ENCODE peak calls at places on chromosome 10, in seven cellular contexts. O is mucosa of descending colon, G is HFF-Myc, J is ascending aorta, E is stomach, T is AG04449, H is left ventricle myocardium inferior. Q is an unnamed sample.

GRCh38 chr10:121597504-121598241 is 571 bp downstream of the FGFR2 start:
- DNase-seq in J (no peak), G (no peak), O (peak), T (no peak), H (no peak), E (no peak), Q (no peak)

GRCh38 chr10:12597176-12597575 is 247.8 kb downstream of the CAMK1D start:
- DNase-seq in H (no peak), G (no peak), J (no peak), E (no peak), O (no peak), T (no peak), Q (no peak)

GRCh38 chr10:28915989-28916588 is 238.8 kb downstream of the BAMBI start:
- DNase-seq in H (no peak), O (no peak), E (no peak), J (no peak), G (no peak), T (no peak), Q (no peak)

GRCh38 chr10:33211123-33211878 is 123.2 kb downstream of the NRP1 start:
- DNase-seq in E (no peak), H (peak), J (no peak), O (peak), T (no peak), G (peak), Q (peak)

GRCh38 chr10:73096041-73096451 is 620 bp downstream of the P4HA1 start:
- DNase-seq in H (peak), J (no peak), O (peak), G (no peak), E (peak), T (no peak), Q (no peak)

GRCh38 chr10:6313107-6313895 is 110.6 kb downstream of the PFKFB3 start:
- DNase-seq in E (no peak), H (no peak), O (no peak), J (no peak), G (no peak), T (no peak), Q (no peak)

GRCh38 chr10:50216418-50216817 is 34.9 kb downstream of the ASAH2 start:
- DNase-seq in G (no peak), H (no peak), O (no peak), T (no peak), E (no peak), J (no peak), Q (no peak)

GRCh38 chr10:69513617-69514016 is 59.6 kb downstream of the NEUROG3 start:
- DNase-seq in H (no peak), T (no peak), G (no peak), J (no peak), E (no peak), O (no peak), Q (no peak)

GRCh38 chr10:77780180-77780579 is 142.6 kb upstream of the KCNMA1 start:
- DNase-seq in T (no peak), E (peak), H (no peak), O (no peak), J (no peak), G (no peak), Q (no peak)

GRCh38 chr10:73838827-73839226 is 27.4 kb upstream of the NDST2 start:
- DNase-seq in G (no peak), J (no peak), O (no peak), T (no peak), E (no peak), H (no peak), Q (no peak)

GRCh38 chr10:525565-526315 is 163.7 kb downstream of the DIP2C start:
- DNase-seq in J (no peak), H (no peak), E (no peak), T (no peak), O (no peak), G (no peak), Q (no peak)

GRCh38 chr10:60964257-60965235 is 20.6 kb upstream of the RHOBTB1 start:
- DNase-seq in T (peak), E (peak), O (no peak), G (no peak), J (no peak), H (peak), Q (no peak)

GRCh38 chr10:106136175-106136574 is 1028.3 kb downstream of the SORCS1 start:
- DNase-seq in T (no peak), E (no peak), H (no peak), O (no peak), G (no peak), J (no peak), Q (no peak)

GRCh38 chr10:129978980-129979379 is 14.9 kb upstream of the EBF3 start:
- DNase-seq in G (no peak), H (no peak), T (no peak), O (no peak), J (no peak), E (no peak), Q (no peak)

GRCh38 chr10:113139695-113140094 is 189.6 kb downstream of the TCF7L2 start:
- DNase-seq in O (no peak), T (no peak), G (no peak), E (no peak), H (no peak), J (no peak), Q (no peak)

GRCh38 chr10:97069576-97070362 is 116.0 kb downstream of the SLIT1 start:
- DNase-seq in E (no peak), G (peak), T (no peak), H (no peak), J (no peak), O (no peak), Q (no peak)

GRCh38 chr10:76324283-76324682 is 892.9 kb downstream of the LRMDA start:
- DNase-seq in O (peak), G (no peak), H (peak), E (peak), T (no peak), J (peak), Q (no peak)

GRCh38 chr10:51498424-51498823 is 201.0 kb downstream of the CSTF2T start:
- DNase-seq in T (no peak), H (no peak), G (no peak), J (no peak), O (no peak), E (no peak), Q (no peak)

GRCh38 chr10:97733256-97733655 is 3.7 kb upstream of the ZFYVE27 start:
- DNase-seq in H (no peak), T (no peak), J (no peak), O (no peak), E (no peak), G (no peak), Q (no peak)

GRCh38 chr10:63738410-63738809 is 217.2 kb downstream of the REEP3 start:
- DNase-seq in E (no peak), H (no peak), G (no peak), J (no peak), O (no peak), T (no peak), Q (no peak)

GRCh38 chr10:67171970-67172369 is 246.1 kb downstream of the LRRTM3 start:
- DNase-seq in J (no peak), E (no peak), H (no peak), G (no peak), T (no peak), O (no peak), Q (no peak)

GRCh38 chr10:96244354-96244753 is 27.0 kb downstream of the BLNK start:
- DNase-seq in O (no peak), H (no peak), J (no peak), T (no peak), G (no peak), E (no peak), Q (no peak)

GRCh38 chr10:1187151-1187854 is 131.1 kb downstream of the WDR37 start:
- DNase-seq in O (peak), E (no peak), T (no peak), G (no peak), J (no peak), H (no peak), Q (no peak)

GRCh38 chr10:132981173-132981555 is 38.8 kb upstream of the CFAP46 start:
- DNase-seq in J (no peak), E (no peak), G (no peak), O (peak), T (no peak), H (peak), Q (no peak)

GRCh38 chr10:3398825-3399646 is 226.5 kb upstream of the PITRM1 start:
- DNase-seq in E (no peak), J (no peak), G (peak), T (no peak), H (peak), O (no peak), Q (no peak)

GRCh38 chr10:60236869-60237524 is 152.7 kb downstream of the ANK3 start:
- DNase-seq in J (peak), G (no peak), O (peak), T (no peak), E (peak), H (peak), Q (peak)

GRCh38 chr10:58956926-58957325 is 219.5 kb upstream of the PHYHIPL start:
- DNase-seq in E (no peak), J (no peak), H (no peak), O (no peak), G (peak), T (no peak), Q (no peak)

GRCh38 chr10:85545874-85546273 is 820.7 kb downstream of the GRID1 start:
- DNase-seq in J (no peak), E (no peak), T (no peak), O (no peak), H (no peak), G (no peak), Q (no peak)

GRCh38 chr10:125097409-125098070 is 62.8 kb downstream of the CTBP2 start:
- DNase-seq in H (no peak), T (no peak), J (no peak), G (no peak), E (peak), O (no peak), Q (no peak)

GRCh38 chr10:15348579-15348978 is 22.5 kb downstream of the FAM171A1 start:
- DNase-seq in E (no peak), G (no peak), J (no peak), H (peak), O (no peak), T (no peak), Q (no peak)
- H3K4me3 ChIP-seq in E (peak), G (no peak), J (peak), H (peak), O (no peak), T (peak), Q (peak)

DNA sequence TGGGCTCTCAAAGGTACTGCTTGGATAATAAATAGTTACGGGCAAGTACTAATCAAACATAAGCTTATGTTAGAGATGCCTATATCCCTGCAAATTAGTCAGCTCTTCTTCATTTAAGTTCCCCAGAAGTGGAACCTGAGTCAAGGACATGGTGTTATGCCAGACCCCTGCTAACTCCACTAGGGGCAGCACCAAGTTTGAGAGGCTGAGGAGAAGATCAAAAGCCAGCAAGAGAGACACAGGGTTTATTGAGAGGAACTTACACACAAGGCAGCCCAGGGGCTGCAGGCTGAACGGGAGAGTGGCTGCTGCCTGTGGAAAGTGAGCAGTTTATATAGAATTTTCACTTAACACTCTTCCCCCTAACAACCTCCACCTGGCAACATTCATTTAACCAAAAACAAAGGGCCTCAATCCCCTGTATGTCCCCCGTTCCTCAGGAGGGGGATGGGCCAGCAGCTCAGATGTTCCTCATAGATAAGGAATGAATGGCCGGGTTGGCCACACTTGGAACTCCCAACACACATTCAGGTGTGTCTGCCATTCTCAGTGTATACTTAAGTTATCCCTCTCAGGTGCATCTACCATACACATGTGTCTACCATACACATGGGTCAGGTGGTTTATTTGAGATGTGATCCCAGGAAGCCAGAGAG is 62.6 kb upstream of the GHITM start:
- DNase-seq in J (no peak), G (peak), E (no peak), T (no peak), O (no peak), H (no peak), Q (no peak)
- TF ChIP-seq CTCF in J (no peak), G (peak), E (no peak), T (peak), O (no peak), H (peak), Q (peak)

DNA sequence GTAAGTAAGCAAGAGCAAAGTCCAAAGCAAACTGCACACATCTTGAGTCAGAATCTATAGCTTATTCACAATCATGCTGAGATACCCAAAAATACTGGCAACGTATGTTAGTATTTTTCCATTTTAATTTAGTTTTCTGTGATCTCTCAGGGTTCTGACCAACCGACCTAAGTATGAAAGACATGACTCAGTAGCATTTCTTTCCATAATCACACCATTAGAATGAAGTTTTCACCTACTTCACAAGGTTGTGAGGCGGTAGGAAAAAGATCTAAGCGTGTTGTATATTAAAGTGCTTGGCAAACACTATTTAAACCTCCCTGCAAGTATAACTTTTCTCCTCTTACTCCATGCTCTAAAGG is 49.1 kb downstream of the PLCE1 start:
- DNase-seq in O (no peak), E (no peak), T (no peak), G (no peak), H (no peak), J (no peak), Q (no peak)
- H3K4me3 ChIP-seq in O (no peak), E (no peak), T (no peak), G (no peak), H (no peak), J (no peak), Q (no peak)

DNA sequence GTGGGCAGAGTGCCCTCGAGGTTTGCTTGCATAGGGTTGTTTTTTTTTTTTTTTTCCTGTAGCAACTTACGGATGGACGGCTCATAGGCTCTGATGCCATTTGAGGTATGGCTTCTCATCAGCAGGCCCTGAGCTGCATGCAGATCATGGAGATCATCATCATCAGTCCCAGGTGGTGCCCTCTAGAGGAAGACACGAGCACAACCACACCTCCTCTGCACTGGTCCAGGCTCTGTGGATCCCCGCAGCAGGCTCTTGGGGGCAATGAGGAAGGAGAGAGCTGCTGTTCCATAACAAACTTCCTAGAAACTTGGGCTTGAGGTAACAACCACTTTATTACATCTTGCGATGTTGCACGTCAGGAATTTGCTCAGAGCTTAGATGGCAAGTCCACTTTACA is 132.7 kb upstream of the CXCL12 start:
- DNase-seq in E (no peak), T (no peak), G (no peak), H (no peak), J (no peak), O (no peak), Q (no peak)
- TF ChIP-seq CTCF in E (no peak), T (peak), G (peak), H (peak), J (no peak), O (no peak), Q (peak)

GRCh38 chr10:7856685-7857084 is 38.4 kb downstream of the TAF3 start:
- DNase-seq in J (no peak), E (no peak), H (no peak), T (no peak), O (no peak), G (no peak), Q (no peak)

GRCh38 chr10:7853226-7853891 is 35.1 kb downstream of the TAF3 start:
- DNase-seq in E (no peak), O (no peak), J (no peak), H (no peak), T (no peak), G (no peak), Q (no peak)

GRCh38 chr10:7853892-7854289 is 35.6 kb downstream of the TAF3 start:
- DNase-seq in G (no peak), J (no peak), E (no peak), H (no peak), O (no peak), T (no peak), Q (no peak)

GRCh38 chr10:7855205-7855604 is 36.9 kb downstream of the TAF3 start:
- DNase-seq in T (no peak), J (no peak), O (no peak), E (no peak), H (no peak), G (no peak), Q (no peak)

DNA sequence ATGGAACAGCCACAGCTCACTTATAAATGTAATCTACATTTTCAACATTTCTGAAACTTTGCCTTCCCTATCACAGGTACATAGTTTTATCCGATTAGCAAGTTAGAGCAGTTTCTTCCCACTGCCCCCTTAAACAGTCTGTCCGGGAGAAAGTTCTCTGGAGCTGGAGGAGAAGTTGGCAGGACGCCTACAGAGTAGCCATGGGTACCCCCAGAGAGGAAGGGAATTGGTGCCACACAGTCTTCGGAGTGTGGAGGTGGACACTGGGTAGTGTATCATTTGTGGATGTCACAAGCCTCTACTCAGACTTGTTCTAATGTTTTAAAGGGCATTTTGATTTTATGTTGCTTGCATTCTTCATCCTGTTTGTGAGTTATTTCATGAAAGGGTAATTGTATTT is 39.0 kb downstream of the TAF3 start:
- DNase-seq in T (no peak), J (no peak), G (no peak), E (no peak), H (no peak), O (no peak), Q (no peak)
- H3K4me3 ChIP-seq in T (no peak), J (no peak), G (no peak), E (no peak), H (no peak), O (no peak), Q (no peak)

DNA sequence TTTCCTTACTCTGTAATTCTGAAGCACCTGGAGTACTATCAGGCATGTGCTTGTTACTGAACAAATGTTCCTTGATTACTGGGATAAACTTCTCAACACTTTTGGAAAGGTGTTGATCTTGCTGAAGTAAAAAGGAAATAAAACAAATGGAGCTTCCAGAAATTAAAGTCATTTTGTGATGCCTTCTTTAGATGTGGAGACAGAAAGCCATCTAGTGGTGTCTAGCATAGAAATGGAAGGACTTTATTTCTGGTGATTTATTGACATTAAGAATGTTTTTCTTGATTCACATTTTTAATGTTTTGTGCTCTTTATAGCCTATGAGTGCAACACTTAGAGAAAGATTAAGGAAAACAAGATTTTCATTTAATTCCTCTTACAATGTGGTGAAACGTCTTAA is 1.4 kb downstream of the SFR1 start:
- DNase-seq in T (no peak), H (no peak), G (no peak), J (no peak), E (no peak), O (no peak), Q (no peak)
- TF ChIP-seq CTCF in T (peak), H (peak), G (peak), J (no peak), E (no peak), O (no peak), Q (peak)

GRCh38 chr10:88243202-88243744 is 339.8 kb downstream of the RNLS start:
- DNase-seq in J (no peak), H (no peak), T (no peak), O (no peak), G (no peak), E (no peak), Q (no peak)

GRCh38 chr10:88241501-88241900 is 341.6 kb downstream of the RNLS start:
- DNase-seq in G (no peak), O (no peak), T (no peak), J (no peak), H (no peak), E (no peak), Q (no peak)

GRCh38 chr10:88244781-88245350 is 338.3 kb downstream of the RNLS start:
- DNase-seq in J (no peak), H (no peak), T (no peak), E (no peak), G (no peak), O (no peak), Q (no peak)

GRCh38 chr10:88245974-88246511 is 337.1 kb downstream of the RNLS start:
- DNase-seq in H (no peak), J (no peak), T (no peak), E (no peak), G (no peak), O (no peak), Q (peak)

GRCh38 chr10:88243847-88244730 is 339.0 kb downstream of the RNLS start:
- DNase-seq in E (peak), T (no peak), O (peak), J (no peak), H (peak), G (no peak), Q (no peak)
- H3K4me3 ChIP-seq in E (no peak), T (no peak), O (no peak), J (peak), H (peak), G (no peak), Q (no peak)

GRCh38 chr10:118948784-118949183 is 80.7 kb upstream of the NANOS1 start:
- DNase-seq in J (no peak), E (no peak), T (no peak), G (no peak), H (no peak), O (no peak), Q (no peak)
- TF ChIP-seq CTCF in J (no peak), E (no peak), T (no peak), G (no peak), H (no peak), O (no peak), Q (no peak)

Q was measured in AG09309.